ENCODE peak calls at places on chromosomes 1 and 21, in five cellular contexts. K, N, X, Q and L are unnamed samples.
A peak's percentile ranks its signal among the peaks of the same experiment; 100 is the strongest.

GRCh38 chr1:77539510-77540142 is 142.8 kb downstream of the ZZZ3 start:
- DNase-seq in K (peak; percentile 81), N (no peak), X (no peak), Q (no peak), L (no peak)

GRCh38 chr1:8598783-8599182 is 218.7 kb downstream of the RERE start:
- DNase-seq in K (no peak), N (no peak), X (no peak), Q (no peak), L (no peak)

GRCh38 chr1:198630863-198631262 is 8.0 kb upstream of the PTPRC start:
- DNase-seq in K (no peak), N (no peak), X (no peak), Q (no peak), L (no peak)

GRCh38 chr21:32538147-32538792 is 47.1 kb downstream of the TCP10L start:
- DNase-seq in K (no peak), N (no peak), X (no peak), Q (no peak), L (no peak)

GRCh38 chr1:13651279-13651678 is 48.7 kb upstream of the PRDM2 start:
- DNase-seq in K (no peak), N (no peak), X (no peak), Q (no peak), L (no peak)

GRCh38 chr1:107936498-107937481 is 28.2 kb downstream of the VAV3 start:
- DNase-seq in K (no peak), N (no peak), X (peak; percentile 48), Q (peak; percentile 37), L (no peak)

GRCh38 chr1:35220976-35221375 is 28.0 kb upstream of the SFPQ start:
- DNase-seq in K (no peak), N (peak; percentile 64), X (no peak), Q (peak; percentile 48), L (no peak)

GRCh38 chr1:33241866-33242265 is 14.4 kb upstream of the ZNF362 start:
- DNase-seq in K (no peak), N (no peak), X (no peak), Q (no peak), L (no peak)

GRCh38 chr1:2335721-2336475 is 55.5 kb downstream of the MORN1 start:
- DNase-seq in K (no peak), N (no peak), X (no peak), Q (no peak), L (no peak)

GRCh38 chr1:43061803-43062202 is 103.1 kb upstream of the SLC2A1 start:
- DNase-seq in K (no peak), N (no peak), X (no peak), Q (no peak), L (no peak)

GRCh38 chr1:78168306-78168705 is 122.5 kb downstream of the GIPC2 start:
- DNase-seq in K (no peak), N (no peak), X (no peak), Q (no peak), L (no peak)

GRCh38 chr1:110387048-110387748 is 3.6 kb downstream of the SLC16A4 start:
- DNase-seq in K (no peak), N (no peak), X (no peak), Q (no peak), L (no peak)

GRCh38 chr1:39788758-39789570 is at the start of gene BMP8B:
- DNase-seq in K (no peak), N (peak; percentile 79), X (peak; percentile 75), Q (peak; percentile 37), L (no peak)

GRCh38 chr1:178382372-178382771 is 114.4 kb downstream of the CLEC20A start:
- DNase-seq in K (no peak), N (no peak), X (no peak), Q (no peak), L (no peak)

GRCh38 chr1:173418107-173418985 is 58.8 kb upstream of the PRDX6 start:
- DNase-seq in K (no peak), N (no peak), X (no peak), Q (no peak), L (peak; percentile 72)

GRCh38 chr1:151723726-151724370 is 2.5 kb downstream of the RIIAD1 start:
- DNase-seq in K (peak; percentile 13), N (no peak), X (no peak), Q (no peak), L (no peak)

GRCh38 chr1:204031098-204031710 is 41.7 kb upstream of the SOX13 start:
- DNase-seq in K (no peak), N (no peak), X (no peak), Q (peak; percentile 28), L (no peak)

GRCh38 chr1:244065960-244066388 is 14.9 kb downstream of the ZBTB18 start:
- DNase-seq in K (no peak), N (no peak), X (no peak), Q (no peak), L (no peak)

GRCh38 chr1:199759268-199759724 is 268.2 kb upstream of the NR5A2 start:
- DNase-seq in K (no peak), N (no peak), X (no peak), Q (peak; percentile 92), L (no peak)

GRCh38 chr1:219414250-219414649 is 198.7 kb downstream of the ZC3H11B start:
- DNase-seq in K (no peak), N (no peak), X (no peak), Q (no peak), L (no peak)

GRCh38 chr1:93779540-93780121 is 98.0 kb upstream of the BCAR3 start:
- DNase-seq in K (peak; percentile 72), N (no peak), X (no peak), Q (peak; percentile 83), L (no peak)

GRCh38 chr1:240577095-240577494 is 34.9 kb downstream of the GREM2 start:
- DNase-seq in K (no peak), N (no peak), X (no peak), Q (no peak), L (no peak)

GRCh38 chr1:8133657-8134430 is 107.7 kb upstream of the ERRFI1 start:
- DNase-seq in K (peak; percentile 71), N (no peak), X (no peak), Q (peak; percentile 60), L (no peak)

GRCh38 chr1:207922554-207922953 is 11.6 kb upstream of the CD34 start:
- DNase-seq in K (no peak), N (no peak), X (no peak), Q (no peak), L (no peak)

GRCh38 chr1:158095737-158096335 is 84.9 kb upstream of the CD1D start:
- DNase-seq in K (peak; percentile 27), N (peak; percentile 51), X (peak; percentile 73), Q (no peak), L (no peak)

GRCh38 chr1:5994713-5995621 is 2.7 kb upstream of the NPHP4 start:
- DNase-seq in K (no peak), N (no peak), X (no peak), Q (no peak), L (peak; percentile 30)

DNA sequence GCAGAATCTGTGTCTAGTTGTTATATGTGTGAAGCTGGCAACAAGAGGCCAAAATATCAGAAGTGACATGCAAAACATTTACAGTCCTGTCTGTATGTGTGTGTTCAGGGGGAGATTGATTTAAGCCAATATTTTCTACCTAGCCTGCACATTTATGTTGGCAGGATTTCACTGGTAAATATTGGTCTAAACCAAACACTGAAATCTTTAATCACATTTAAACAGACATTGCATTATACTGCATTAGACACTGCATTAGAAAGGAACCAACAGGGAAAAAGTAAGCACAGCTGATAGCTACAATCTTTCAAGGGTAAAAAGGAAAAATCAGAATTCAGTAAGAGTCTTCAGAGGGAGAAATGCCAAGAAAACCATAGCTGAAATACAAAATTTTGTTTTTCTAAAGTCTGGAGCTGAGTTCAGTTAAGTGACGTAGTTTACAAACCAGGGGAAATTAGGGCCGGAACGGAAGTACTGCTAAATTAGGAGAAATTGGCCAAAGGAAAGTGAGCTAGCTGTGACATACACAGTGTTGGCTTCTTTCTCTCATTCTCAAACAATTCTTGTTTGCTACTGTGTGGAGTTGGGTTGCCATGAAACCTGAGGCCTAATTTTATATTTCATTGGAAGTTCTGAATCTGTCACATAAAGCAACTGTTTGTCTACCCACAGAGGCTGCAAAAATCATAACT is 217.3 kb upstream of the SGIP1 start:
- DNase-seq in K (no peak), N (no peak), X (no peak), Q (no peak), L (no peak)
- TF ChIP-seq SIN3A in K (no peak), N (no peak), X (no peak), Q (no peak), L (no peak)

GRCh38 chr1:156438278-156438987 is 62.1 kb downstream of the MEF2D start:
- DNase-seq in K (no peak), N (no peak), X (no peak), Q (no peak), L (no peak)
- TF ChIP-seq SIN3A in K (no peak), N (no peak), X (no peak), Q (no peak), L (no peak)

DNA sequence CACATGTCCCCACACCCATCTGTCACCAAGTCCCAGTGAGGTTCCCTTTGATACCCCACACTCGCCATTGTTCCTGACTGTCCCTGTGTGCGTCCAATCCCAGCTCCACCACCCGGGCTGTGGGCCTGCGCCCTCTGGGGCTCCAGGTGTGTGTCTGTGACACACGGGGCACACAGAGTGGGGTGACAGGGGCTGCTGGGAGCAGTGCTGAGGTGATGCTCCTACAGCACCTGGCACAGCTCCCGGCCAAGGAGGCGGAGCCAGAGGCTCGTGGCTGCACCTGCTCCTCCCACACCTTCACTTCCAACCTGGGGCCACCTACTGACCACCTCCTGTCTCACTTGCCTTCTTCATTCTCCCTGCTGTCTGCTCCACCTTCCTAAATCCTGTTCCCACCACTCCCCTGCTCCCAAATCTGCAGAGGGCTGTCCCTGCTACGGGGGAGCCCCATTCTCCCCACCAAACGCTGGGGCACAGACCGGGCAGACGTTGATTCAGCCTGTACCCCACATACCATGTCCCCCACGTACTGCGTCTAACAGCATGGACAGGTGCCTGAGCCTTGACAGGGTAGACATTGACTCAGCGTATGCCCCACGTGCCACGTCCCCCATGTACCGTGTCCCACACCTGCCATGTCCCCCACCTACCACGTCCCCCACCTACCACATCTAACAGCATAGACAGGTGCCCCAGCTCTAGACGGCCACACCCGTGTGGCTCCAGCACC is 16.4 kb downstream of the WDR4 start:
- DNase-seq in K (no peak), N (no peak), X (no peak), Q (no peak), L (no peak)
- TF ChIP-seq SIN3A in K (no peak), N (no peak), X (no peak), Q (no peak), L (no peak)

GRCh38 chr1:84247425-84248220 is 53.9 kb upstream of the SAMD13 start:
- DNase-seq in K (peak; percentile 100), N (peak; percentile 51), X (no peak), Q (peak; percentile 93), L (no peak)
- TF ChIP-seq SIN3A in K (no peak), N (no peak), X (no peak), Q (peak; percentile 35), L (no peak)

GRCh38 chr1:236091933-236092318 is 27.0 kb upstream of the NID1 start:
- DNase-seq in K (no peak), N (no peak), X (no peak), Q (no peak), L (no peak)
- TF ChIP-seq SIN3A in K (no peak), N (no peak), X (no peak), Q (no peak), L (no peak)